ENCODE peak calls at places on chromosomes 1 and 21, in nine cellular contexts. U is left lung; B is mesendoderm; A is hepatocyte; I is SHP77 treated with DMSO at 0.1 percent for 48 hours; M is amniotic epithelial cell; P is WTC11; H is activated T-helper 1 cell treated with anti-CD3 and anti-CD28 coated beads, Interleukin-12 subunit alpha, Interleukin-12 subunit beta, Interleukin-2, Interleukin-4 antibody, amounts not matched to agents 30 ng/mL and 10 ng/mL and 1 ng/mL, durations not matched to agents 14 hours and 24 hours and 36 hours; D is retinal pigment epithelial cell. Y is an unnamed sample.

GRCh38 chr1:18647681-18648214 is 17.1 kb downstream of the PAX7 start:
- DNase-seq in U (no peak), B (no peak), A (no peak), I (no peak), M (no peak), P (no peak), H (no peak), D (no peak), Y (no peak)

GRCh38 chr1:183901748-183902341 is 96.9 kb downstream of the RGL1 start:
- DNase-seq in U (no peak), B (no peak), A (no peak), I (no peak), M (peak), P (no peak), H (no peak), D (no peak), Y (no peak)

GRCh38 chr1:175510914-175511313 is 232.5 kb downstream of the TNR start:
- DNase-seq in U (no peak), B (no peak), A (no peak), I (no peak), M (no peak), P (no peak), H (no peak), D (no peak), Y (no peak)

GRCh38 chr1:15070145-15070748 is 83.3 kb upstream of the TMEM51 start:
- DNase-seq in U (no peak), B (no peak), A (no peak), I (no peak), M (no peak), P (no peak), H (no peak), D (no peak), Y (no peak)

GRCh38 chr1:85617582-85618237 is 37.1 kb downstream of the CCN1 start:
- DNase-seq in U (no peak), B (no peak), A (no peak), I (no peak), M (no peak), P (no peak), H (no peak), D (no peak), Y (no peak)

GRCh38 chr1:2948001-2948750 is 73.1 kb upstream of the ACTRT2 start:
- DNase-seq in U (no peak), B (no peak), A (no peak), I (no peak), M (no peak), P (no peak), H (no peak), D (no peak), Y (no peak)

GRCh38 chr1:56081151-56081550 is 498.2 kb downstream of the PLPP3 start:
- DNase-seq in U (no peak), B (no peak), A (no peak), I (no peak), M (peak), P (no peak), H (no peak), D (no peak), Y (peak)

GRCh38 chr21:43609501-43610340 is 49.6 kb downstream of the HSF2BP start:
- DNase-seq in U (peak), B (no peak), A (peak), I (peak), M (peak), P (no peak), H (no peak), D (peak), Y (peak)

GRCh38 chr21:42102063-42102462 is 30.9 kb downstream of the UMODL1 start:
- DNase-seq in U (no peak), B (no peak), A (peak), I (no peak), M (peak), P (no peak), H (no peak), D (no peak), Y (peak)

GRCh38 chr1:41319106-41319755 is 42.0 kb upstream of the FOXO6 start:
- DNase-seq in U (no peak), B (no peak), A (no peak), I (no peak), M (no peak), P (no peak), H (no peak), D (peak), Y (no peak)

GRCh38 chr21:34807881-34808568 is 139.2 kb downstream of the CLIC6 start:
- DNase-seq in U (peak), B (no peak), A (peak), I (no peak), M (peak), P (no peak), H (peak), D (peak), Y (no peak)

GRCh38 chr1:161946071-161946987 is 77.3 kb downstream of the OLFML2B start:
- DNase-seq in U (no peak), B (peak), A (no peak), I (no peak), M (peak), P (peak), H (no peak), D (no peak), Y (no peak)

GRCh38 chr1:246492611-246493245 is 14.4 kb downstream of the SMYD3 start:
- DNase-seq in U (peak), B (peak), A (peak), I (peak), M (peak), P (peak), H (no peak), D (peak), Y (peak)

GRCh38 chr1:204726478-204726877 is 40.9 kb upstream of the LRRN2 start:
- DNase-seq in U (no peak), B (peak), A (peak), I (peak), M (peak), P (no peak), H (no peak), D (peak), Y (peak)

GRCh38 chr1:118290571-118290970 is 105.5 kb upstream of the SPAG17 start:
- DNase-seq in U (no peak), B (no peak), A (no peak), I (no peak), M (no peak), P (no peak), H (no peak), D (no peak), Y (no peak)

GRCh38 chr1:85884372-85885035 is 176.3 kb upstream of the ZNHIT6 start:
- DNase-seq in U (no peak), B (peak), A (peak), I (no peak), M (peak), P (no peak), H (no peak), D (no peak), Y (peak)

GRCh38 chr1:60703155-60703554 is 379.2 kb upstream of the NFIA start:
- DNase-seq in U (no peak), B (no peak), A (no peak), I (no peak), M (no peak), P (no peak), H (no peak), D (no peak), Y (no peak)

GRCh38 chr1:168116327-168116799 is 20.4 kb downstream of the GPR161 start:
- DNase-seq in U (peak), B (no peak), A (peak), I (no peak), M (no peak), P (no peak), H (no peak), D (no peak), Y (no peak)